ENCODE peak calls at places on chromosome 5, in ten cellular contexts. R is lung; G is cardiac muscle cell; J is psoas muscle; M is brain microvascular endothelial cell; V is hepatocyte; O is astrocyte of the spinal cord; K is A549; Q is CD8-positive, alpha-beta T cell; X is AG04450. C is an unnamed sample.

GRCh38 chr5:153031326-153031725 is 459.1 kb upstream of the GRIA1 start:
- DNase-seq in R (no peak), G (no peak), J (no peak), M (no peak), V (no peak), O (no peak), K (no peak), Q (no peak), X (no peak), C (no peak)

GRCh38 chr5:59491944-59492343 is 401.6 kb downstream of the PDE4D start:
- DNase-seq in R (no peak), G (no peak), J (no peak), M (no peak), V (no peak), O (no peak), K (no peak), Q (no peak), X (no peak), C (no peak)

GRCh38 chr5:113336975-113337374 is 97.8 kb downstream of the TSSK1B start:
- DNase-seq in R (no peak), G (peak), J (no peak), M (peak), V (peak), O (peak), K (peak), Q (no peak), X (no peak), C (no peak)

GRCh38 chr5:67957374-67957773 is 258.2 kb upstream of the PIK3R1 start:
- DNase-seq in R (no peak), G (no peak), J (no peak), M (no peak), V (no peak), O (no peak), K (no peak), Q (no peak), X (no peak), C (no peak)

GRCh38 chr5:93497101-93497500 is 83.9 kb downstream of the NR2F1-AS1 start:
- DNase-seq in R (no peak), G (no peak), J (no peak), M (peak), V (no peak), O (peak), K (no peak), Q (no peak), X (peak), C (no peak)

GRCh38 chr5:149002761-149003689 is 59.8 kb downstream of the SH3TC2 start:
- DNase-seq in R (no peak), G (peak), J (no peak), M (peak), V (no peak), O (peak), K (no peak), Q (no peak), X (no peak), C (no peak)

GRCh38 chr5:97501965-97502305 is 318.9 kb upstream of the RIOK2 start:
- DNase-seq in R (no peak), G (no peak), J (no peak), M (no peak), V (no peak), O (peak), K (no peak), Q (no peak), X (no peak), C (peak)

GRCh38 chr5:161086456-161086855 is 234.4 kb upstream of the ATP10B start:
- DNase-seq in R (no peak), G (no peak), J (no peak), M (no peak), V (no peak), O (peak), K (no peak), Q (no peak), X (no peak), C (no peak)

GRCh38 chr5:145975361-145976066 is 39.1 kb downstream of the SH3RF2 start:
- DNase-seq in R (no peak), G (peak), J (peak), M (peak), V (peak), O (peak), K (no peak), Q (no peak), X (peak), C (peak)

GRCh38 chr5:1390861-1391600 is 46.1 kb upstream of the CLPTM1L start:
- DNase-seq in R (no peak), G (no peak), J (peak), M (no peak), V (no peak), O (no peak), K (no peak), Q (no peak), X (no peak), C (no peak)

GRCh38 chr5:141330299-141331080 is at the start of gene PCDHGA1:
- DNase-seq in R (no peak), G (no peak), J (no peak), M (peak), V (no peak), O (peak), K (peak), Q (no peak), X (no peak), C (peak)

GRCh38 chr5:23157169-23157568 is 304.0 kb upstream of the CDH12 start:
- DNase-seq in R (no peak), G (no peak), J (no peak), M (no peak), V (no peak), O (no peak), K (no peak), Q (no peak), X (no peak), C (no peak)

GRCh38 chr5:159163027-159163699 is 46.2 kb downstream of the RNF145 start:
- DNase-seq in R (no peak), G (no peak), J (no peak), M (peak), V (no peak), O (peak), K (peak), Q (no peak), X (peak), C (peak)

GRCh38 chr5:169050146-169050571 is 250.8 kb downstream of the SLIT3 start:
- DNase-seq in R (no peak), G (no peak), J (no peak), M (no peak), V (no peak), O (peak), K (no peak), Q (no peak), X (no peak), C (peak)

GRCh38 chr5:123091988-123092583 is 3.0 kb downstream of the PRDM6 start:
- DNase-seq in R (no peak), G (no peak), J (no peak), M (no peak), V (no peak), O (no peak), K (no peak), Q (no peak), X (no peak), C (no peak)

GRCh38 chr5:134547579-134547978 is 22.1 kb downstream of the JADE2 start:
- DNase-seq in R (no peak), G (no peak), J (peak), M (peak), V (peak), O (peak), K (no peak), Q (no peak), X (peak), C (peak)

GRCh38 chr5:16666861-16667481 is 50.2 kb upstream of the RETREG1 start:
- DNase-seq in R (no peak), G (peak), J (no peak), M (no peak), V (no peak), O (peak), K (no peak), Q (no peak), X (no peak), C (no peak)

GRCh38 chr5:159453209-159453608 is 122.9 kb upstream of the IL12B start:
- DNase-seq in R (no peak), G (no peak), J (no peak), M (no peak), V (no peak), O (no peak), K (no peak), Q (no peak), X (no peak), C (no peak)

GRCh38 chr5:173590436-173591299 is 25.8 kb downstream of the BOD1 start:
- DNase-seq in R (no peak), G (no peak), J (no peak), M (no peak), V (no peak), O (no peak), K (no peak), Q (no peak), X (no peak), C (no peak)

GRCh38 chr5:80871541-80871961 is 88.6 kb upstream of the RASGRF2 start:
- DNase-seq in R (no peak), G (no peak), J (no peak), M (peak), V (no peak), O (peak), K (peak), Q (no peak), X (peak), C (peak)

GRCh38 chr5:115079934-115080623 is 89.6 kb downstream of the TRIM36 start:
- DNase-seq in R (no peak), G (no peak), J (no peak), M (peak), V (no peak), O (no peak), K (no peak), Q (no peak), X (no peak), C (no peak)

GRCh38 chr5:148002471-148002870 is 61.3 kb upstream of the SPINK5 start:
- DNase-seq in R (no peak), G (no peak), J (no peak), M (no peak), V (no peak), O (no peak), K (no peak), Q (no peak), X (no peak), C (no peak)

GRCh38 chr5:71882826-71883744 is 164.0 kb downstream of the CARTPT start:
- DNase-seq in R (no peak), G (no peak), J (no peak), M (peak), V (no peak), O (peak), K (no peak), Q (no peak), X (no peak), C (no peak)

GRCh38 chr5:41921166-41921565 is 3.9 kb upstream of the FBXO4 start:
- DNase-seq in R (no peak), G (no peak), J (no peak), M (no peak), V (no peak), O (peak), K (no peak), Q (no peak), X (no peak), C (no peak)

GRCh38 chr5:180282281-180282680 is 9.6 kb downstream of the MAPK9 start:
- DNase-seq in R (no peak), G (no peak), J (no peak), M (no peak), V (no peak), O (no peak), K (no peak), Q (no peak), X (no peak), C (no peak)

GRCh38 chr5:108521841-108522506 is 140.1 kb upstream of the FBXL17 start:
- DNase-seq in R (no peak), G (peak), J (no peak), M (peak), V (peak), O (peak), K (peak), Q (no peak), X (peak), C (peak)

GRCh38 chr5:154511984-154512383 is 34.0 kb upstream of the HAND1 start:
- DNase-seq in R (no peak), G (no peak), J (no peak), M (no peak), V (no peak), O (no peak), K (no peak), Q (no peak), X (no peak), C (no peak)

GRCh38 chr5:56078675-56079500 is 84.1 kb upstream of the IL6ST start:
- DNase-seq in R (no peak), G (no peak), J (peak), M (no peak), V (no peak), O (no peak), K (no peak), Q (no peak), X (no peak), C (peak)

GRCh38 chr5:33339413-33339812 is 101.4 kb upstream of the TARS1 start:
- DNase-seq in R (no peak), G (no peak), J (no peak), M (no peak), V (no peak), O (no peak), K (no peak), Q (no peak), X (no peak), C (no peak)

GRCh38 chr5:85069659-85070640 is 685.3 kb upstream of the EDIL3 start:
- DNase-seq in R (no peak), G (no peak), J (no peak), M (no peak), V (no peak), O (no peak), K (no peak), Q (no peak), X (no peak), C (no peak)

GRCh38 chr5:67245259-67245846 is 48.8 kb upstream of the CD180 start:
- DNase-seq in R (no peak), G (no peak), J (no peak), M (no peak), V (no peak), O (no peak), K (no peak), Q (no peak), X (no peak), C (no peak)

GRCh38 chr5:108924457-108924961 is 176.8 kb downstream of the FER start:
- DNase-seq in R (no peak), G (no peak), J (no peak), M (no peak), V (peak), O (no peak), K (no peak), Q (no peak), X (no peak), C (no peak)

GRCh38 chr5:85278193-85278592 is 893.5 kb upstream of the EDIL3 start:
- DNase-seq in R (no peak), G (no peak), J (no peak), M (no peak), V (no peak), O (no peak), K (no peak), Q (no peak), X (no peak), C (no peak)

GRCh38 chr5:180642181-180643140 is 6.9 kb downstream of the FLT4 start:
- DNase-seq in R (no peak), G (no peak), J (no peak), M (no peak), V (no peak), O (no peak), K (no peak), Q (no peak), X (no peak), C (no peak)

GRCh38 chr5:127136908-127137307 is 63.6 kb upstream of the C5orf63 start:
- DNase-seq in R (no peak), G (no peak), J (no peak), M (no peak), V (no peak), O (no peak), K (no peak), Q (no peak), X (no peak), C (no peak)

GRCh38 chr5:37835400-37835973 is 4.4 kb downstream of the GDNF start:
- DNase-seq in R (no peak), G (no peak), J (no peak), M (no peak), V (no peak), O (no peak), K (no peak), Q (no peak), X (no peak), C (no peak)

GRCh38 chr5:4553968-4554367 is 586.2 kb upstream of the ADAMTS16 start:
- DNase-seq in R (no peak), G (peak), J (no peak), M (no peak), V (no peak), O (no peak), K (no peak), Q (no peak), X (no peak), C (no peak)

GRCh38 chr5:134097221-134097620 is 17.3 kb upstream of the TCF7 start:
- DNase-seq in R (no peak), G (no peak), J (peak), M (no peak), V (no peak), O (peak), K (no peak), Q (no peak), X (no peak), C (no peak)

DNA sequence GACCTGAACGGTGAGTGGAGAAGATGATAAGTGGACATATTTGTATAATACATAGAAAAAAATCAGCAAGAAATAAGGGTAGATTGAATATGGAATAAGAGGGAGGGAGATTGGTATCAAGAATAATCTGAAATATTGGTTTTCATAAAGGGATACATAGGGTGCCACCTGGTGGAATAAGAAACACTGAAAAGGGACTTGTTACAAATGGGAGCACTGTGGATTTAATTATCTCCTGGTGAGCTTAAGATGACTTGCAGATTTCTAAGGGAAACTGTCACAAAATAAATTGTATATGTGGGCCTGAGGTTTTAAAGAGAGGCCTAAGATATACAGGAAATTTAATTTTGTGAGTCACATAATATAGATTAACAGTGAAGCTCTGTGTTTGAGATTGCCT is 1403.5 kb upstream of the CDH18 start:
- DNase-seq in R (no peak), G (no peak), J (no peak), M (peak), V (peak), O (peak), K (no peak), Q (no peak), X (no peak), C (no peak)
- TF ChIP-seq CTCF in R (no peak), G (no peak), J (no peak), M (no peak), V (peak), O (peak), K (no peak), Q (no peak), X (peak), C (no peak)

DNA sequence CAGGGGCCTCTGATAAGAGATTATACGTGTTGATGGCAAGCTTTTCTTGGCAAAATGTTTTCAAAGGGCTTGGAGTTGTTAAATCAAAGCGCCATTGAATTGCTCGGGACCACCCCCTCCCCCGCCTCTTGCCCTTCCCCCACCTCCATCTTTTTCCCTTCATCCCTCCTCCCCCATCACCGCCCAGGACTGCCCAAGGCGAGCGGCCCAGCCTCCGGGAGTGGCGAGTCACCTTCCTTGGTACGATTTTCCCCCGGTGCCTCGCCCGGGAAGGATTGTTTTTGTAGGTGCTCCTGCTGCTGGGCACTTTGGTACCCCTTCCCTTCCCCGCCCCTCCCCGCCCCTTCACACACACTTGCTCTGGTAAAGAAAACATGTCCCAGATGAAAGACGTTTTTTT is 61.2 kb downstream of the TMEM174 start:
- DNase-seq in R (no peak), G (no peak), J (no peak), M (no peak), V (no peak), O (no peak), K (no peak), Q (no peak), X (no peak), C (no peak)
- H3K4me3 ChIP-seq in R (no peak), G (peak), J (peak), M (peak), V (no peak), O (no peak), K (no peak), Q (no peak), X (no peak), C (no peak)

GRCh38 chr5:170551076-170551475 is 47.3 kb downstream of the KCNIP1 start:
- DNase-seq in R (no peak), G (no peak), J (no peak), M (no peak), V (no peak), O (no peak), K (no peak), Q (no peak), X (no peak), C (no peak)

GRCh38 chr5:170554566-170555267 is 50.9 kb downstream of the KCNIP1 start:
- DNase-seq in R (no peak), G (no peak), J (no peak), M (peak), V (peak), O (no peak), K (no peak), Q (no peak), X (peak), C (no peak)

GRCh38 chr5:170553218-170553617 is 49.4 kb downstream of the KCNIP1 start:
- DNase-seq in R (no peak), G (no peak), J (no peak), M (no peak), V (no peak), O (no peak), K (no peak), Q (no peak), X (no peak), C (no peak)

GRCh38 chr5:170551622-170552021 is 47.8 kb downstream of the KCNIP1 start:
- DNase-seq in R (no peak), G (no peak), J (no peak), M (no peak), V (no peak), O (no peak), K (no peak), Q (no peak), X (no peak), C (no peak)

DNA sequence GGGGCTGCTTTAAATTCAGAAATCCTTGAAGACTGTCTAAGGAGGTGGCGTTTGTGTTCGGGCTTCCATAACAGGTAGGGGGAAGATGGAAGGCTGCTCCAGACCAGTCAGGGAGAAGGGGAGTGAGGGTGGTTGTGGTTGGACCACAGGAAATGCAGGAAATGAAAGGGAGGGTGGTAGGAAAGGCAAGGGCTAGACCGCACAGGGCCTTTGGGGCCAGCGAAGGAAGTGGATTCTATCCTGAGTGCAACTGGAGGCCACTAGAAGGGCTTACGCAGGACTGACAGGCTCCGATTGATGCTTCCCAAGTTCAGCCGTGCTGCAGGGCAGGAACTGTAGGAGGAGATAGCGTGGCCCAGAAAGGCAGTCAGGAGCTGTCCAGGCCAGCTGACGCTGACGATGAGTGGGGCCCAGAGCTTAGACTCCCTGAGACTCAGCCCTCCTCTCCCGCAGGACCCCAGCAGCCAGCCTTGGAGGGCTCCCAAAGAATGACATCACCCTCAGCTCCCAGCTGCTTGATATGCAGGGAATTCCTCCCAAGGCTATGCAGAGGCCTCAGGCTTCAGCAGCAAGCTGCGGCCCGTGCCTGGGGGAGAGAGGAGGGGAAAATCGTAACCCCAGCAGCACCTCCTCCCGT is 48.8 kb downstream of the KCNIP1 start:
- DNase-seq in R (no peak), G (peak), J (peak), M (peak), V (peak), O (peak), K (no peak), Q (no peak), X (peak), C (peak)
- TF ChIP-seq CTCF in R (no peak), G (peak), J (no peak), M (peak), V (no peak), O (no peak), K (no peak), Q (no peak), X (no peak), C (no peak)

DNA sequence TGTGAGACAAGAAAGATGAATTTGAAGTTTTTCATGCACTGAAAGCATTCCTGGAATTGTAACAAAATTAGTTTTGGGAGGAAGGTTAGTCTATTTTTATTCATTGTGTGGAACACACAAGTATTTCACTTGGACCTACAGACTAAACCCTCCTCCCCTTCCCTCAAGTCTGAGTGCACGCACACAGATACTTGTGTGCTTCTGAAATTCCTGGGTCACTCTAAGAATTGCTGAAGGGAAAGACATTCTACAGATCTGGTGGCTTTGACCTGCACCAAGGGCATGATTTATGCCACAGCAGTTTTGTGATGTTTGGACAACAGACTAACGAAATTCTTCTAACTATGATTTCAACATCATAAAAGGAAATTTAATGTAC is 150.5 kb downstream of the ARL15 start:
- DNase-seq in R (no peak), G (peak), J (no peak), M (no peak), V (no peak), O (no peak), K (no peak), Q (no peak), X (no peak), C (no peak)
- H3K4me3 ChIP-seq in R (no peak), G (no peak), J (no peak), M (no peak), V (no peak), O (no peak), K (no peak), Q (no peak), X (no peak), C (no peak)